ENCODE peak calls at places on chromosomes 1 and 21, in five cellular contexts. Z is IMR-90, K is HepG2, O is HEK293T, A is GM12878. J is an unnamed sample.

GRCh38 chr1:18635070-18635577 is 4.5 kb downstream of the PAX7 start:
- DNase-seq in O (no peak), A (no peak), K (no peak), Z (no peak), J (no peak)

GRCh38 chr1:192732787-192733186 is 76.1 kb upstream of the RGS2 start:
- DNase-seq in O (peak; percentile 20), A (no peak), Z (no peak), K (peak; percentile 21), J (peak; percentile 57)

GRCh38 chr1:44318097-44319088 is 36.7 kb downstream of the ERI3 start:
- DNase-seq in Z (peak; percentile 23), K (peak; percentile 34), O (peak; percentile 74), A (no peak), J (peak; percentile 23)

GRCh38 chr1:184299076-184299790 is 87.6 kb upstream of the C1orf21 start:
- DNase-seq in A (no peak), O (no peak), Z (peak; percentile 95), K (no peak), J (no peak)

GRCh38 chr1:228793032-228793431 is 57.8 kb downstream of the RHOU start:
- DNase-seq in A (no peak), K (no peak), Z (no peak), O (no peak), J (no peak)

GRCh38 chr21:25283720-25284119 is 323.6 kb downstream of the MRPL39 start:
- DNase-seq in K (peak; percentile 0), Z (peak; percentile 56), O (peak; percentile 20), A (no peak), J (peak; percentile 1)

GRCh38 chr1:236173174-236173767 is 30.9 kb downstream of the GPR137B start:
- DNase-seq in K (no peak), O (no peak), Z (no peak), A (no peak), J (no peak)

GRCh38 chr1:118960567-118961136 is 27.5 kb downstream of the TBX15 start:
- DNase-seq in K (peak; percentile 100), O (no peak), Z (no peak), A (no peak), J (peak; percentile 28)

GRCh38 chr1:154478013-154478412 is 24.0 kb upstream of the TDRD10 start:
- DNase-seq in O (no peak), A (no peak), Z (no peak), K (no peak), J (no peak)

GRCh38 chr21:24995206-24995605 is 612.1 kb downstream of the MRPL39 start:
- DNase-seq in A (no peak), O (no peak), K (no peak), Z (no peak), J (no peak)

GRCh38 chr1:230725256-230726012 is 11.5 kb upstream of the AGT start:
- DNase-seq in K (peak; percentile 90), O (no peak), A (no peak), Z (no peak), J (no peak)

GRCh38 chr1:162943627-162944026 is 82.7 kb upstream of the CCDC190 start:
- DNase-seq in O (peak; percentile 10), A (no peak), Z (peak; percentile 18), K (no peak), J (no peak)

GRCh38 chr1:6148497-6149241 is 31.5 kb downstream of the CHD5 start:
- DNase-seq in O (peak; percentile 97), A (no peak), Z (no peak), K (no peak), J (peak; percentile 54)

GRCh38 chr1:52633291-52633754 is 355 bp downstream of the SHISAL2A start:
- DNase-seq in K (no peak), A (no peak), Z (no peak), O (no peak), J (no peak)

GRCh38 chr1:32239790-32240139 is 7.3 kb upstream of the FAM167B start:
- DNase-seq in K (no peak), A (no peak), Z (no peak), O (no peak), J (no peak)

GRCh38 chr1:228272831-228273571 is 65.2 kb downstream of the OBSCN start:
- DNase-seq in O (no peak), A (no peak), Z (no peak), K (no peak), J (no peak)

GRCh38 chr21:30434033-30434631 is 4.1 kb downstream of the KRTAP13-4 start:
- DNase-seq in K (no peak), A (no peak), O (peak; percentile 62), Z (no peak), J (peak; percentile 32)

DNA sequence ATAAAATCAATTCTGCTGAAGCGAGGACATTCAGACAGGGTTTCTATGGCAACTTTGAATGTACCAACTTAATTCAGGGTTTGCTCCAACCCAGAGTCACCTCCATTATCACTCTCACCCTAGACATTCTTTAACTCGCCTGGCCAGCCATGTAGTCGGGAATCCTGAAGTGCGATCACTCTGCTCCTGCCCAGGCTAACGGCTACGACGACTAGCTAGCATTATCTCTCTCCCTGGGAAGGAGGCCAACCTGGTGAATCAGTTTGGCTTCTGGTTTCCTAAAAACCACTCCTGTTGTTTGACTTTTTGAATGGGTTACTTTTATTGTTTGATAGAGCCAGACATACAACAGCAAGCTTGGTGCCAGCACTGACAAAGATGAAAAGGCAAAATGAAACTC is 38.9 kb upstream of the ZBTB18 start:
- DNase-seq in K (no peak), Z (peak; percentile 78), A (no peak), O (no peak), J (no peak)
- TF ChIP-seq BHLHE40 in K (no peak), Z (no peak), A (no peak), O (no peak), J (no peak)

DNA sequence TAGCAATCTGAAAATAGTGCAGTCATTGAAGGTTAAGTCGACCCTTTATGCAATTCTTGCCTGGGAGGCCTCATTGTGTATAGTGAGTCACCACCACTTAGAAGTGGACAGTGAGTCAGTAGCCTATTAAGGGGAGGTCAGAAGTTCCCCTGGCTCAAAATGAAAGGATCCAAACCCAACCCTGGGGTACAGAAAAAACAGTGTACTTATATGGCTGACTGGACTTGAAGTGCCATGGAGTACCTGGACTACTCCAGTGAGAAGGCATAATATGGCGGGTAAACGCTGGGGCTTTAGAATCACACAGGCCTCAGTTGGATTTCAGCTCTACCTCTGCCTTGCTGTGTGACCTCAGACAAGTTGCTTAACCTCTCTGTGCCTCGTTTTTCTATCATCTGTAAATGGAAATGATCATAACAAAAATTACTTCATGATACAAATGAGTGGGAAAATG is 2.2 kb upstream of the BCL9 start:
- DNase-seq in O (no peak), K (peak; percentile 77), A (no peak), Z (peak; percentile 98), J (peak; percentile 62)
- TF ChIP-seq BHLHE40 in O (no peak), K (no peak), A (no peak), Z (peak; percentile 30), J (no peak)

DNA sequence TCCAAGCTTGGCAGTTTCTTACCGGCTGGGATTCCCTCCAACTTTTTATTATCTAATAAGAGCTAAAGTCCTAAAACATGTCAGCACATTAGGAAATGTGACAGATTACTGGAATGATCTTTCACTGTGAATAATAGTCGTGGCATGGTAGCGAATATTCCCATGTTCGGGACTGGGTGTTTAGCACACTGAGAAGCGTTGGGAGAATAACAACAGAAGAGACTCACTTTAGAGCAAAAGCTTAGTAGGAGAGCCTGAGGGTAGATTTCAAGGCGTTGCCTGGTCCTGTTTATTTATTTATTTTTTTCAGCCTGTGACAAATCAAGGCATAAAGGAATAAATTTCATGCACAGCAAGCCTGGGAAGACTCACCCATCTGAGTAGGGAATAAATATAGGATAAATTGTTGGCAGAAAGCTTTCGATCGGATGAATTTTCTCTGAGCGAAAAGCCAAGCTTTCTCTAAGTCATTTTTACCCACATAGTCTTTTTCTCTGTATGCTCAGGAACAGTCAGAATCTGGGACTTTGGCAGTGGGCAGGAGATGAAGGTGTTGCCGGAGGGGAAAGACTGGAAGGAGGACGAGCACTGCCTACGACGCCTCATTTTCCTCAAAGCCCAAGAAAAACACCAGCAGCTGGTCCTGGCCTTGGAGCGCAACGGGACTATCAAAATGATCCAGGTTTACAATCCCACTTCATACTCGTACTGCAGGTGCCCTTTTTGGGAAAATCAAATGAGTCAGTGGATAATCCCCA is 97.1 kb downstream of the WDR64 start:
- DNase-seq in A (no peak), Z (no peak), K (no peak), O (no peak), J (no peak)
- TF ChIP-seq BHLHE40 in A (no peak), Z (no peak), K (no peak), O (no peak), J (no peak)

GRCh38 chr1:165843304-165843703 is 15.9 kb downstream of the UCK2 start:
- DNase-seq in O (no peak), Z (peak; percentile 58), K (no peak), A (no peak), J (no peak)

GRCh38 chr1:165837838-165838364 is 10.5 kb downstream of the UCK2 start:
- DNase-seq in O (no peak), K (no peak), A (no peak), Z (peak; percentile 44), J (no peak)

GRCh38 chr1:165842363-165843129 is 15.1 kb downstream of the UCK2 start:
- DNase-seq in Z (peak; percentile 37), A (no peak), O (no peak), K (no peak), J (no peak)

GRCh38 chr1:165841582-165842362 is 14.4 kb downstream of the UCK2 start:
- DNase-seq in Z (peak; percentile 75), O (no peak), A (no peak), K (peak; percentile 34), J (peak; percentile 33)

GRCh38 chr1:165840419-165840818 is 13.0 kb downstream of the UCK2 start:
- DNase-seq in Z (no peak), O (no peak), K (no peak), A (no peak), J (no peak)
- TF ChIP-seq BHLHE40 in Z (no peak), O (no peak), K (no peak), A (no peak), J (no peak)

DNA sequence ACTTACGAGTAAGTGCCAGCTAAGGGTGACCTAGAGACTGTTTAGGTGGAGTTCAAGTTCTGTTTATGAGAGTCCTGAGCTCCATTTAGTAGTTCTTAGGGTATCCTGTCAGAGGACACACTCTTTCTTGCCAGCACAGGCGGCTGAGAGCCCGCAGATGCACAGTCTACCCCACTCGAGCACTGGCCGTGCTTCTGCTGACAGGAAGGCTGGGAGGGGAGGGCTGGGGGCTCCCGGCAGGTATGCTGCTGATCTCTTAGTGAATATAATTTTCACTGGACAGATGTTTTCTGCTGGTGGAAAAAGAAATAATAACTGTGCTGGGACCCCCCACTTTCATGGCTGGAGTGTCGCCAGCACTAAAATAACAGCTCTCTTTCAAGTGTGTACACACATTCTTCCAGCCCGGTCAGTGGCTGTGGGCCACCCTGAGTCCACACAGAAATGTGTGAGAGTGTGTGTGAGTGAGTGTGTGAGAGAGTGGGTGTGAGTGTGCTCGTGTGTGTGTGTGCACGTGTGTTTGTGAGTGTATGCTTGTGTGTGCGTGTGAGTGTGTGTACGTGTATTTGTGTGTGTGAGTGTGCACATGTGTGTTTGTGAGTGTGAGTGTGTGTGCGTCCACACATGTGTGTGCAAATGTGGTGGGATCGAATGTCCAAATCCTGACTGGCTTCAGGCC is 167.7 kb upstream of the USP24 start:
- DNase-seq in O (no peak), Z (no peak), K (no peak), A (no peak), J (no peak)
- TF ChIP-seq BHLHE40 in O (no peak), Z (no peak), K (no peak), A (no peak), J (no peak)

J was measured in A549.